ENCODE peak calls at places on chromosomes 6 and 20, in nine cellular contexts. F, D, I, Z, G, R, V, A and K are unnamed samples.

GRCh38 chr20:61252601-61253263 is 671 bp downstream of the CDH4 start:
- DNase-seq in F (no peak), G (no peak), V (no peak), D (peak; percentile 52), A (no peak), I (no peak), Z (peak; percentile 70), R (no peak), K (no peak)

GRCh38 chr6:17714879-17715860 is 8.4 kb upstream of the NUP153 start:
- DNase-seq in G (no peak), R (no peak), F (no peak), I (no peak), V (no peak), D (peak; percentile 93), A (no peak), Z (peak; percentile 45), K (no peak)

GRCh38 chr6:25788305-25788922 is 33.9 kb downstream of the SLC17A4 start:
- DNase-seq in F (peak; percentile 10), V (no peak), D (peak; percentile 70), I (peak; percentile 45), A (no peak), G (peak; percentile 3), Z (peak; percentile 91), R (no peak), K (peak; percentile 79)

GRCh38 chr20:13930246-13930645 is 60.2 kb downstream of the SEL1L2 start:
- DNase-seq in D (peak; percentile 55), R (no peak), F (no peak), V (no peak), G (no peak), A (no peak), I (no peak), Z (no peak), K (no peak)

GRCh38 chr20:23826541-23827018 is at the start of gene CST2:
- DNase-seq in G (no peak), I (no peak), D (peak; percentile 4), R (no peak), F (no peak), A (no peak), Z (peak; percentile 63), V (no peak), K (peak; percentile 35)

GRCh38 chr6:90403489-90404381 is 107.1 kb upstream of the BACH2 start:
- DNase-seq in D (peak; percentile 15), V (peak; percentile 73), Z (peak; percentile 71), F (no peak), G (no peak), R (no peak), I (peak; percentile 45), A (no peak), K (no peak)

GRCh38 chr6:99407076-99407475 is 13.1 kb upstream of the COQ3 start:
- DNase-seq in D (no peak), G (no peak), V (no peak), I (no peak), Z (no peak), R (no peak), F (no peak), A (no peak), K (no peak)

GRCh38 chr6:131029661-131030297 is 33.3 kb downstream of the EPB41L2 start:
- DNase-seq in Z (peak; percentile 67), F (no peak), A (peak; percentile 11), G (no peak), I (no peak), V (no peak), D (peak; percentile 58), R (no peak), K (no peak)

GRCh38 chr20:47733892-47734291 is 51.4 kb downstream of the SULF2 start:
- DNase-seq in G (no peak), F (no peak), V (no peak), A (no peak), D (peak; percentile 10), R (no peak), I (no peak), Z (no peak), K (no peak)

GRCh38 chr6:90459225-90459758 is 127.6 kb downstream of the MAP3K7 start:
- DNase-seq in G (no peak), R (no peak), F (no peak), D (no peak), A (no peak), V (no peak), I (no peak), Z (no peak), K (no peak)

GRCh38 chr20:44861547-44862006 is 23.9 kb upstream of the YWHAB start:
- DNase-seq in R (peak; percentile 91), F (no peak), I (peak; percentile 70), V (peak; percentile 49), A (no peak), D (peak; percentile 88), Z (no peak), G (peak; percentile 75), K (no peak)

GRCh38 chr6:2429460-2429859 is 184.1 kb upstream of the GMDS start:
- DNase-seq in V (no peak), I (no peak), R (peak; percentile 57), D (peak; percentile 57), A (no peak), G (no peak), Z (no peak), F (no peak), K (no peak)

GRCh38 chr6:108251252-108251651 is 9.6 kb downstream of the SNX3 start:
- DNase-seq in A (no peak), F (no peak), R (no peak), D (no peak), I (no peak), V (no peak), Z (no peak), G (no peak), K (no peak)

GRCh38 chr20:38345643-38346042 is 639 bp upstream of the LBP start:
- DNase-seq in R (no peak), Z (no peak), V (no peak), I (no peak), A (no peak), D (no peak), F (no peak), G (no peak), K (no peak)

GRCh38 chr6:105648276-105648675 is 245.4 kb upstream of the PREP start:
- DNase-seq in F (peak; percentile 53), Z (no peak), A (peak; percentile 1), R (no peak), G (no peak), I (no peak), D (no peak), V (no peak), K (peak; percentile 44)

GRCh38 chr6:72248621-72249020 is 362.3 kb downstream of the RIMS1 start:
- DNase-seq in V (no peak), F (no peak), I (no peak), R (no peak), Z (no peak), D (no peak), G (no peak), A (no peak), K (no peak)

GRCh38 chr6:142207265-142207877 is 60.3 kb downstream of the VTA1 start:
- DNase-seq in I (peak; percentile 69), D (peak; percentile 78), G (no peak), A (peak; percentile 51), V (no peak), Z (peak; percentile 85), F (peak; percentile 19), R (no peak), K (peak; percentile 45)

GRCh38 chr6:912871-913663 is 220.1 kb upstream of the EXOC2 start:
- DNase-seq in A (peak; percentile 21), G (no peak), F (no peak), R (no peak), D (peak; percentile 67), V (no peak), Z (peak; percentile 86), I (peak; percentile 59), K (peak; percentile 85)

GRCh38 chr6:38715016-38715809 is at the start of gene DNAH8:
- DNase-seq in D (peak; percentile 27), G (no peak), F (no peak), A (no peak), R (no peak), I (peak; percentile 19), Z (no peak), V (no peak), K (no peak)

GRCh38 chr20:402496-402885 is 5.6 kb upstream of the RBCK1 start:
- DNase-seq in D (no peak), G (no peak), F (no peak), R (no peak), Z (no peak), I (no peak), V (no peak), A (no peak), K (no peak)

DNA sequence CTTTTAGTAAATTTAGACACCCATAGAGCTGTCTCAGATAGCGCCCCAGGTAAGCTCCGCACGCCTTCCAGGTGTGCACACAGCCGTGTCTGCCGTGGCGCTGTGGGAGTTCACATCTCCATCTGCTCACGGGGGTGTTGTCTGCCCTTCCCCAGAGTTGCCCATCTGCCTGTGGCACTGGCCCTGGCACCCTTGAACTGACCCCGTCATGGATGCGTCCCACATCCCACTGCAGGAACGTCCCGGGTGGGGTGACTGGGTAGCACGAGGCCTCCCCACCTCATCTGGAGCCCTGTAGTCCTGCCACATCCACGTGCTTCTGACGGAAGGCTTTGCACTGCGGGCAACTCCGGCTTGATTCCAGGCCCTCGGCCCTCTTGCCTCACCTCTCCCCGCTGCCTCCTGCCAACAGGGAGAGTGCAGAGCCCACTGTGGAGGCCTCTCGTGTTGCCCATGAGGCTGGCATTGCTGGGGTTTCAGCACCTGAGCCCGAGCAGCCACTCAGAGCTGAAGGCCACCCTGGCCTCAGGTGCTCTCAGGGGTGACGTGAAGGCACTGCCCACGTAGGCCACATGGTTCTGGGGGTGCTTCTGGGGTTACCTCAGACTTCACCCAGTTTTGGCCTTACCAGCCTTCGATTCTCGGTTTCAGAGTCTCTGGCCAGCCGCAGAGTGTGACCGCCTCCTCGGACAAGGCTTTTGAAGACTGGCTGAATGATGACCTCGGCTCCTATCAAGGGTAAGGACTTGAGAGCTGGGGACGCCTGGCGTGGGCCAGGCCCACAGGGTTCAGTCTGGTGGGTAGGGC is 5.1 kb downstream of the ARFGAP1 start:
- DNase-seq in G (no peak), Z (no peak), R (no peak), V (no peak), A (no peak), D (no peak), I (no peak), F (no peak), K (no peak)
- H3K36me3 ChIP-seq in G (peaks cover 49% of the 10 kb centered on the region), Z (peaks cover 64% of the 10 kb centered on the region), R (peaks cover 71% of the 10 kb centered on the region), V (no peaks in the 10 kb centered on the region), A (peaks cover 38% of the 10 kb centered on the region), D (peaks cover 28% of the 10 kb centered on the region), I (no peaks in the 10 kb centered on the region), F (peaks cover 14% of the 10 kb centered on the region), K (peaks cover 54% of the 10 kb centered on the region)

GRCh38 chr20:53749499-53749898 is 155.9 kb upstream of the ZNF217 start:
- DNase-seq in I (no peak), R (no peak), G (no peak), Z (no peak), V (no peak), D (no peak), A (no peak), F (no peak), K (no peak)
- H3K27ac ChIP-seq in I (no peak overlapping the region), R (no peak overlapping the region), G (no peak overlapping the region), Z (no peak overlapping the region), V (no peak overlapping the region), D (peak overlapping the region; percentile 25), A (no peak overlapping the region), F (no peak overlapping the region), K (no peak overlapping the region)

GRCh38 chr20:3193806-3194616 is 10.5 kb downstream of the DDRGK1 start:
- DNase-seq in I (no peak), A (no peak), G (no peak), R (no peak), D (no peak), F (no peak), V (no peak), Z (no peak), K (no peak)
- H3K36me3 ChIP-seq in I (peaks cover 7% of the 10 kb centered on the region), A (peaks cover 54% of the 10 kb centered on the region), G (peaks cover 75% of the 10 kb centered on the region), R (peaks cover 90% of the 10 kb centered on the region), D (peaks cover 7% of the 10 kb centered on the region), F (peaks cover 27% of the 10 kb centered on the region), V (no peaks in the 10 kb centered on the region), Z (peaks cover 74% of the 10 kb centered on the region), K (peaks cover 74% of the 10 kb centered on the region)

GRCh38 chr6:3571206-3571815 is 114.5 kb upstream of the SLC22A23 start:
- DNase-seq in F (no peak), A (no peak), I (peak; percentile 43), G (peak; percentile 17), R (no peak), V (no peak), Z (no peak), D (no peak), K (no peak)
- H3K27ac ChIP-seq in F (no peak overlapping the region), A (no peak overlapping the region), I (no peak overlapping the region), G (peak overlapping the region; percentile 72), R (no peak overlapping the region), V (no peak overlapping the region), Z (no peak overlapping the region), D (no peak overlapping the region), K (no peak overlapping the region)